ENCODE peak calls at places on chromosomes 16 and 17, in ten cellular contexts. W is H1, N is sigmoid colon, O is prostate gland, S is stomach, T is GM23338, J is endothelial cell of umbilical vein, I is breast epithelium, Z is upper lobe of left lung, G is transverse colon. E is an unnamed sample.
A peak's percentile ranks its signal among the peaks of the same experiment; 100 is the strongest.

GRCh38 chr17:76246080-76247066 is 6.1 kb upstream of the RNF157 start:
- DNase-seq in W (no peak), N (peak; percentile 44), O (no peak), S (no peak), T (no peak), J (no peak), I (no peak), Z (no peak), G (peak; percentile 74), E (no peak)

GRCh38 chr16:27690604-27691003 is 140.7 kb downstream of the KATNIP start:
- DNase-seq in W (peak; percentile 77), N (no peak), O (no peak), S (no peak), T (peak; percentile 60), J (peak; percentile 28), I (no peak), Z (no peak), G (peak; percentile 35), E (no peak)

GRCh38 chr17:59762826-59763374 is 55.4 kb downstream of the VMP1 start:
- DNase-seq in W (no peak), N (no peak), O (no peak), S (no peak), T (no peak), J (no peak), I (no peak), Z (no peak), G (no peak), E (no peak)

GRCh38 chr17:4998027-4998665 is 396 bp downstream of the KIF1C start:
- DNase-seq in W (peak; percentile 85), N (peak; percentile 83), O (no peak), S (peak; percentile 58), T (peak; percentile 85), J (peak; percentile 28), I (no peak), Z (peak; percentile 93), G (peak; percentile 23), E (no peak)

GRCh38 chr16:69089091-69089912 is 16.2 kb upstream of the HAS3 start:
- DNase-seq in W (no peak), N (no peak), O (no peak), S (peak; percentile 40), T (peak; percentile 75), J (peak; percentile 65), I (no peak), Z (no peak), G (no peak), E (no peak)

GRCh38 chr17:58575511-58575910 is 61.1 kb upstream of the MTMR4 start:
- DNase-seq in W (no peak), N (no peak), O (peak; percentile 30), S (no peak), T (no peak), J (peak; percentile 28), I (no peak), Z (no peak), G (no peak), E (no peak)

GRCh38 chr16:15919331-15919730 is 30.1 kb upstream of the ABCC1 start:
- DNase-seq in W (no peak), N (no peak), O (no peak), S (no peak), T (no peak), J (no peak), I (no peak), Z (no peak), G (no peak), E (no peak)

GRCh38 chr17:32912218-32912897 is 15.6 kb upstream of the TMEM98 start:
- DNase-seq in W (no peak), N (peak; percentile 83), O (peak; percentile 91), S (peak; percentile 84), T (peak; percentile 49), J (peak; percentile 79), I (peak; percentile 71), Z (no peak), G (peak; percentile 87), E (no peak)

GRCh38 chr17:30519707-30520106 is 42.5 kb downstream of the GOSR1 start:
- DNase-seq in W (no peak), N (no peak), O (no peak), S (no peak), T (no peak), J (peak; percentile 90), I (no peak), Z (no peak), G (no peak), E (no peak)

GRCh38 chr17:59840329-59840907 is 52.3 kb downstream of the TUBD1 start:
- DNase-seq in W (no peak), N (no peak), O (no peak), S (no peak), T (peak; percentile 93), J (peak; percentile 40), I (no peak), Z (no peak), G (no peak), E (no peak)

GRCh38 chr17:43416998-43417891 is 18.5 kb downstream of the ARL4D start:
- DNase-seq in W (no peak), N (peak; percentile 94), O (peak; percentile 61), S (peak; percentile 40), T (no peak), J (no peak), I (peak; percentile 59), Z (no peak), G (peak; percentile 76), E (no peak)

DNA sequence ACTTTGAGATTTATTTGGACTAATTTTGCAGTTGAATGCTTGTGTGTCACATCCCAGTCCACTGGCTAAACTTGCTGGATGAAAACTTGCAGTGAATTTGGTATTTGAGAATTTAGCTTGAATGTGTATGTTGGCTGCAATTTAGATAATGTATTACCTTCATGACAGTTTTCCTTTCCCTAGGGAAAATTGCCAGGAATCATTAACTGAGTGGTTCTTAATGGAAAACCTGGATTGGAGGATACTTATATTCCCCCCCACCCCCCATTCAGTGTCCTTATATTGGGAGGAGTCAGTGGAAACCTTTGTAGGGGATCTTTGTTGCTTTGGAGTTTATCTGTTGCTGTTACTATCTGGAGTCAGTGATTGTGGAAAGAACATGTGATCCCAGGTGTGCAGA is 67.6 kb downstream of the KPNA2 start:
- DNase-seq in W (no peak), N (no peak), O (no peak), S (no peak), T (no peak), J (peak; percentile 28), I (no peak), Z (no peak), G (no peak), E (no peak)
- H3K4me3 ChIP-seq in W (no peak overlapping the region), N (peak overlapping the region; percentile 93), O (peak overlapping the region; percentile 72), S (peak overlapping the region; percentile 80), T (no peak overlapping the region), J (peak overlapping the region; percentile 22), I (peak overlapping the region; percentile 73), Z (no peak overlapping the region), G (no peak overlapping the region), E (peak overlapping the region; percentile 7)

GRCh38 chr17:71467719-71468118 is 653.1 kb upstream of the SOX9 start:
- DNase-seq in W (no peak), N (no peak), O (no peak), S (no peak), T (no peak), J (no peak), I (no peak), Z (no peak), G (no peak), E (no peak)
- TF ChIP-seq POLR2AphosphoS5 in W (no peak), N (no peak), O (no peak), S (no peak), T (no peak), J (no peak), I (no peak), Z (no peak), G (no peak), E (no peak)

GRCh38 chr16:50841081-50841886 is 99.4 kb downstream of the CYLD start:
- DNase-seq in W (peak; percentile 24), N (no peak), O (no peak), S (no peak), T (peak; percentile 78), J (no peak), I (no peak), Z (peak; percentile 81), G (no peak), E (no peak)
- TF ChIP-seq CTCF in W (no peak), N (no peak), O (no peak), S (no peak), T (no peak), J (no peak), I (no peak), Z (no peak), G (no peak), E (no peak)

DNA sequence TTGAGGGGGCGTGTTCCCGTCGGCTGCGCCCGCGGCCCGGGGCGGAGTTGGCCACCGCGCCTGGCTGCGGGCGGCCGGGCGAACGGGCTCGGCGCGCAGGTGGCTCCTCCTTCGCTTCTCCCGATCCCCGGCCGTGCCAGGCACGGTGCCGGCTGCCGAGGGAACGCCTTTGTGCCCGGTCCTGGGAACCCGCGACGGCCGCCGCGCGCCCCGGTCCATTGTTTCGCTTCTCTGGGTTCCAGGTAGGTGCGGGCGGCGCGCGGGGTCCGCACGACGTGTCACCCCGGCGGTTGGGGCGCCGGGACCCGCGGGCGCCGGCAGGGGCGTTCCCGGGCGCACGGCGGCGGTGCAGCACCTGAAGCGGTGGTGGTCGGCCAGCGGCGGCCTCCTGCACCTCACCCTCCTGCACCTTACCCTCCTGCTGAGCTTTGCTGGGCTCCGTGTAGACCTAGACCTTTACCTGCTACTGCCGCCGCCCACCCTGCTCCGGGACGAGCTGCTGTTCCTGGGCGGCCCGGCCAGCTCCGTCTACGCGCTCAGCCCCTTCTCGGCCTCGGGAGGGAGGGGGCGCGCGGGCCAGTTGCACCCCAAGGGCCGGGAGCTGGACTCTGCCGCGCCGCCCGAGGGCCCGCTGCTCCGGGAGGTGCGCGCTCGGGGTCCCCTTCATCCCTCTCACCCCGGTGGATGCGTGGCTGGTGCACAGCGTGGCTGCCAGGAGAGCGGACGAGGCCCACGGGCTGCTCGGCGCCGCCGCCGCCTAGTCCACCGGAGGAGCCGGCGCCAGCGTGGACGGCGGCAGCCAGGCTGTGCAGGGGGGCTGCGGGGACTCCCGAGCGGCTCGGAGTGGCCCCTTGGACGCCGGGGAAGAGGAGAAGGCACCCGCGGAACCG is 99.9 kb downstream of the EFCAB13 start:
- DNase-seq in W (peak; percentile 72), N (peak; percentile 54), O (peak; percentile 17), S (peak; percentile 71), T (peak; percentile 64), J (peak; percentile 15), I (no peak), Z (peak; percentile 89), G (peak; percentile 58), E (no peak)
- H3K4me3 ChIP-seq in W (peak overlapping the region; percentile 53), N (peak overlapping the region; percentile 54), O (peak overlapping the region; percentile 59), S (peak overlapping the region; percentile 54), T (peak overlapping the region; percentile 72), J (peak overlapping the region; percentile 59), I (peak overlapping the region; percentile 46), Z (peak overlapping the region; percentile 46), G (peak overlapping the region; percentile 55), E (peak overlapping the region; percentile 60)

DNA sequence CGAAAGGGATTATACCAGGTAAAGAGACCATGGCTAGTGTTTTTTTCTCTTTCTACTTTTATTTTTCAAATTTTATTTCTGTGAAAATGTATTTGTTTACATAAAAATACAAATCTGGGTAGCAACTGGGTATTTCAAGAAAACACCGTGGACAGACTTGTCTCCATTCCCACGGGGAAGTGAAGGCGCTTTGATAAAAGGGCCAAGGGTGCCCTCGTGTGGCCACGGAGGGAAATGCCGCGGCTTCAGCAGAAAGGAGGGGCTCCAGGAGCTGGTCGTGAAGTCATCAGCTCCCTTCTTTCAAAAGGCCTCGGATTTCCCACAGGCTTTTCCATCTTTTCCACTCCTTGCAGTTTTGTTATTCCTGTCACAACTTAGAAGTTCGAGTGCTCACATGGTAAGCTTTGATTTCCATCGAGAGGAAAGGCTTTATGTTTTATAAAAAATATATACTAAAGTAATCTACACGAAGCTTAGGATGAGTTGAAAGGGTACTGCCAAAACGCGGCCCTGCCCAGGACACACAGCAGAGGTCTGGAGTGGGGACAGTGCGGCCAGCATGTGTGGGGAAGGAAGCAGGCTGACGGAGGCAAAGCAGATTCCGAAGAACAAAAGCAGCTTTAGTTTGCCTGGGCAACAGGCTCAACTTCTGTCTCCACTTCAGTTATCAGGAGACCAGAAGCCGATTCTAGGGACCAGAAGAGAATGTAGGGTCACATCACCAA is 15.3 kb upstream of the MNT start:
- DNase-seq in W (peak; percentile 98), N (peak; percentile 96), O (peak; percentile 86), S (peak; percentile 95), T (peak; percentile 92), J (peak; percentile 94), I (peak; percentile 91), Z (peak; percentile 95), G (peak; percentile 94), E (no peak)
- TF ChIP-seq POLR2AphosphoS5 in W (no peak), N (no peak), O (peak; percentile 87), S (peak; percentile 51), T (no peak), J (no peak), I (peak; percentile 73), Z (peak; percentile 62), G (peak; percentile 19), E (no peak)

E was measured in Panc1.